ENCODE peak calls at places on chromosomes 1 and 21, in six cellular contexts. Q, K, O, A, V and C are unnamed samples. For H3K36me3 and H3K27me3, the result is how much of the 10 kb centered on the place peaks cover.

GRCh38 chr1:70627910-70628309 is 216.8 kb downstream of the CTH start:
- DNase-seq in V (no peak), K (no peak), Q (peak), A (no peak), O (no peak), C (no peak)

GRCh38 chr1:234975941-234976871 is 152.4 kb downstream of the TOMM20 start:
- DNase-seq in Q (no peak), V (no peak), A (peak), O (no peak), K (no peak), C (no peak)

GRCh38 chr1:236913371-236914037 is 90.7 kb downstream of the MT1HL1 start:
- DNase-seq in O (peak), V (no peak), A (no peak), K (no peak), Q (peak), C (no peak)

GRCh38 chr1:97094257-97094972 is 372.8 kb downstream of the PTBP2 start:
- DNase-seq in Q (peak), A (no peak), K (no peak), V (no peak), O (peak), C (no peak)

GRCh38 chr1:16117936-16118335 is 37.9 kb downstream of the EPHA2 start:
- DNase-seq in O (no peak), K (no peak), V (no peak), A (peak), Q (no peak), C (peak)

GRCh38 chr1:58454343-58454742 is 92.2 kb downstream of the OMA1 start:
- DNase-seq in K (no peak), A (no peak), V (no peak), Q (no peak), O (no peak), C (peak)

GRCh38 chr21:44290327-44291077 is 4.8 kb downstream of the AIRE start:
- DNase-seq in O (no peak), A (peak), K (no peak), Q (no peak), V (no peak), C (no peak)

GRCh38 chr1:27887215-27888035 is 15.1 kb downstream of the THEMIS2 start:
- DNase-seq in A (no peak), O (no peak), Q (no peak), K (no peak), V (no peak), C (no peak)

GRCh38 chr1:30008372-30008997 is 714.9 kb downstream of the MATN1 start:
- DNase-seq in K (no peak), Q (no peak), A (no peak), V (no peak), O (no peak), C (no peak)

GRCh38 chr1:220748091-220748934 is at the start of gene MTARC2:
- DNase-seq in K (peak), O (peak), V (peak), A (peak), Q (peak), C (peak)

GRCh38 chr1:118960026-118960561 is 28.0 kb downstream of the TBX15 start:
- DNase-seq in Q (no peak), V (no peak), A (no peak), K (no peak), O (no peak), C (no peak)

GRCh38 chr1:36352910-36353878 is 29.7 kb upstream of the EVA1B start:
- DNase-seq in V (no peak), A (no peak), Q (peak), O (no peak), K (no peak), C (no peak)

GRCh38 chr1:25081496-25081895 is 150.8 kb downstream of the SYF2 start:
- DNase-seq in Q (no peak), A (no peak), O (no peak), K (no peak), V (no peak), C (no peak)

GRCh38 chr1:87977145-87977544 is 648.5 kb downstream of the LMO4 start:
- DNase-seq in V (no peak), Q (no peak), K (no peak), A (no peak), O (no peak), C (no peak)

GRCh38 chr1:206445861-206446495 is 24.3 kb upstream of the IKBKE start:
- DNase-seq in A (no peak), K (no peak), Q (no peak), O (no peak), V (no peak), C (no peak)

GRCh38 chr1:170271430-170271829 is 125.7 kb downstream of the NTMT2 start:
- DNase-seq in V (no peak), Q (no peak), O (no peak), K (no peak), A (no peak), C (no peak)

GRCh38 chr1:103525114-103525606 is 339 bp upstream of the RNPC3 start:
- DNase-seq in V (no peak), A (no peak), O (peak), K (no peak), Q (peak), C (peak)

GRCh38 chr1:33714421-33714820 is 149.5 kb upstream of the HMGB4 start:
- DNase-seq in O (no peak), Q (no peak), A (no peak), K (no peak), V (no peak), C (no peak)

GRCh38 chr1:207808322-207808705 is 56.5 kb downstream of the CD46 start:
- DNase-seq in O (no peak), K (no peak), V (no peak), A (no peak), Q (no peak), C (peak)

GRCh38 chr1:226074046-226074445 is 11.5 kb downstream of the H3-3A start:
- DNase-seq in A (no peak), K (no peak), Q (no peak), V (no peak), O (no peak), C (no peak)

GRCh38 chr1:89994231-89994804 is 592 bp upstream of the ZNF326 start:
- DNase-seq in K (no peak), Q (no peak), O (peak), V (peak), A (peak), C (no peak)

GRCh38 chr21:44449473-44450363 is 5.6 kb upstream of the LRRC3 start:
- DNase-seq in O (no peak), Q (peak), V (peak), K (no peak), A (peak), C (peak)

GRCh38 chr21:45894891-45895777 is 86.4 kb upstream of the COL6A1 start:
- DNase-seq in A (peak), V (no peak), O (no peak), K (no peak), Q (no peak), C (no peak)

GRCh38 chr1:238377280-238377919 is 486.7 kb upstream of the ZP4 start:
- DNase-seq in Q (no peak), K (no peak), A (no peak), O (peak), V (no peak), C (no peak)

GRCh38 chr1:1307908-1308755 is at the start of the genes ACAP3 and PUSL1:
- DNase-seq in K (peak), V (peak), Q (peak), O (peak), A (peak), C (peak)

GRCh38 chr1:101198842-101199636 is 37.8 kb upstream of the S1PR1 start:
- DNase-seq in K (no peak), Q (no peak), V (no peak), O (no peak), A (no peak), C (no peak)

GRCh38 chr1:53370369-53370961 is 42.6 kb upstream of the LRP8 start:
- DNase-seq in O (no peak), K (no peak), A (no peak), Q (no peak), V (no peak), C (peak)

GRCh38 chr21:37868896-37869295 is 47.4 kb downstream of the KCNJ6 start:
- DNase-seq in O (peak), A (no peak), K (no peak), V (no peak), Q (peak), C (no peak)

GRCh38 chr1:172912765-172913260 is 137.9 kb downstream of the TNFSF18 start:
- DNase-seq in A (peak), O (peak), V (no peak), Q (no peak), K (no peak), C (no peak)

GRCh38 chr1:31371121-31371520 is 1.8 kb downstream of the FABP3 start:
- DNase-seq in Q (no peak), A (no peak), V (no peak), K (no peak), O (no peak), C (no peak)

GRCh38 chr1:167051907-167052306 is 38.3 kb downstream of the GPA33 start:
- DNase-seq in V (no peak), Q (no peak), K (no peak), O (no peak), A (no peak), C (no peak)

GRCh38 chr1:171438441-171438840 is 46.9 kb upstream of the PRRC2C start:
- DNase-seq in K (peak), V (peak), Q (peak), A (no peak), O (no peak), C (no peak)

GRCh38 chr1:153991151-153991472 is 550 bp downstream of the RPS27 start:
- DNase-seq in O (no peak), K (no peak), A (no peak), Q (no peak), V (no peak), C (no peak)

GRCh38 chr1:89670168-89670567 is 37.2 kb downstream of the LRRC8C start:
- DNase-seq in K (no peak), V (no peak), Q (peak), O (no peak), A (no peak), C (no peak)

GRCh38 chr1:73674945-73675561 is 522.9 kb downstream of the LRRIQ3 start:
- DNase-seq in Q (peak), V (no peak), O (peak), A (no peak), K (no peak), C (peak)

GRCh38 chr21:22346576-22346975 is 1348.4 kb downstream of the NCAM2 start:
- DNase-seq in O (no peak), A (no peak), K (no peak), Q (no peak), V (no peak), C (no peak)

DNA sequence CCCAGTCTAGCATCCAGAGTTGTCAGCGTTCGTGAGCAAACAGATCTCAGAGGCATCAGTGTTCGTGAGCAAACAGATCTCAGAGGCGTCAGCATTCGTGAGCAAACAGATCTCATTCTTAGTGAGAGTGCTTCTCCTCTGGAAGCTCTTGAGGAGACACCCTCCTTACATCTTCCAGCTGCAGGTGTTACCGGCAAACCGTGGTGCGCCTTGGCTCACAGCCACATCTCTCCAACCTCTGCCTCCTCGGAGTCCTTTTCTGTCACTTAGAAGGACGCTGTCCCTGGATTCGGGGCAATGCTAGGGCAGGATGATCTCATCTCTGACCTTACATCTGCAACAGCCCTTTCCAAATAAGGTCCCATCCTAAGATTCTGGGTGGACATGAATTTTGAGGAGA is 14.6 kb upstream of the UMODL1 start:
- DNase-seq in O (no peak), K (no peak), Q (peak), V (no peak), A (peak), C (no peak)
- H3K4me3 ChIP-seq in O (no peak), K (no peak), Q (no peak), V (no peak), A (no peak), C (no peak)

GRCh38 chr1:201990427-201990826 is 8.0 kb downstream of the RNPEP start:
- DNase-seq in K (no peak), O (no peak), Q (no peak), A (no peak), V (peak), C (no peak)
- H3K36me3 ChIP-seq in K (under half), O (under half), Q (under half), A (under half), V (half or more), C (under half)

GRCh38 chr1:7683521-7683920 is 87.6 kb upstream of the VAMP3 start:
- DNase-seq in K (no peak), A (peak), V (no peak), Q (no peak), O (no peak), C (no peak)
- H3K27me3 ChIP-seq in K (under half), A (under half), V (under half), Q (under half), O (under half), C (under half)

GRCh38 chr1:84810343-84810742 is 82.7 kb downstream of the LPAR3 start:
- DNase-seq in O (no peak), A (peak), V (no peak), K (no peak), Q (no peak), C (no peak)

GRCh38 chr1:84803604-84804003 is 89.4 kb downstream of the LPAR3 start:
- DNase-seq in K (no peak), Q (no peak), O (no peak), A (no peak), V (no peak), C (no peak)

DNA sequence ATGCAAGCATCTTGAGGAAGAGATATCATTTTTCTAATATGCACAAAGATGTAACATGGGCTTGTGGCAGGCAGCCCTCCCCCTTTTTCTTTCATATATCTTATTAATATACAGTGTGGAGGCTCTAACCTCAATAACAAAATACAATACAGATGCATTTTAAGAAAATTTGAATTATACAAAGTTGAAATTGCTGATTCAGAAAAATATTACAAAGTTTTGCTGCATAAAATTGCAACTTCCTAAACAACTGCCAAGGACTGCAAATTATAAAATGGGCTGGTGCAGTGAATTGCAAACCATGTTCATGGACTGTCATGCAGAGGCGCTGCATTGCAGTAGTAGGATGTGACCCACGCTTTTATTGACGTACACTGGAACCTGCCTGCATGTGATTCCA is 84.0 kb downstream of the LPAR3 start:
- DNase-seq in A (no peak), K (no peak), V (no peak), O (no peak), Q (no peak), C (no peak)
- H3K4me3 ChIP-seq in A (no peak), K (no peak), V (no peak), O (no peak), Q (no peak), C (no peak)

GRCh38 chr1:11143401-11143800 is 43.7 kb upstream of the EXOSC10 start:
- DNase-seq in A (no peak), V (no peak), Q (no peak), K (no peak), O (no peak), C (no peak)
- H3K36me3 ChIP-seq in A (under half), V (half or more), Q (under half), K (under half), O (under half), C (under half)

GRCh38 chr1:38784452-38785284 is 74.9 kb downstream of the RRAGC start:
- DNase-seq in Q (peak), A (no peak), K (no peak), V (no peak), O (no peak), C (no peak)
- H3K27me3 ChIP-seq in Q (under half), A (half or more), K (under half), V (half or more), O (under half), C (under half)

GRCh38 chr1:21689531-21690165 is 20.5 kb upstream of the RAP1GAP start:
- DNase-seq in O (no peak), A (no peak), K (no peak), Q (peak), V (no peak), C (no peak)

GRCh38 chr1:21687081-21687529 is 17.9 kb upstream of the RAP1GAP start:
- DNase-seq in K (no peak), V (no peak), O (no peak), A (no peak), Q (peak), C (no peak)

GRCh38 chr1:21681426-21681825 is 12.3 kb upstream of the RAP1GAP start:
- DNase-seq in Q (no peak), K (no peak), V (no peak), A (no peak), O (no peak), C (no peak)

GRCh38 chr1:21680918-21681317 is 11.8 kb upstream of the RAP1GAP start:
- DNase-seq in V (no peak), A (no peak), K (no peak), Q (peak), O (no peak), C (no peak)

GRCh38 chr1:21685944-21686678 is 17.0 kb upstream of the RAP1GAP start:
- DNase-seq in V (no peak), O (no peak), Q (no peak), A (no peak), K (no peak), C (no peak)
- H3K4me3 ChIP-seq in V (no peak), O (no peak), Q (no peak), A (no peak), K (no peak), C (no peak)

DNA sequence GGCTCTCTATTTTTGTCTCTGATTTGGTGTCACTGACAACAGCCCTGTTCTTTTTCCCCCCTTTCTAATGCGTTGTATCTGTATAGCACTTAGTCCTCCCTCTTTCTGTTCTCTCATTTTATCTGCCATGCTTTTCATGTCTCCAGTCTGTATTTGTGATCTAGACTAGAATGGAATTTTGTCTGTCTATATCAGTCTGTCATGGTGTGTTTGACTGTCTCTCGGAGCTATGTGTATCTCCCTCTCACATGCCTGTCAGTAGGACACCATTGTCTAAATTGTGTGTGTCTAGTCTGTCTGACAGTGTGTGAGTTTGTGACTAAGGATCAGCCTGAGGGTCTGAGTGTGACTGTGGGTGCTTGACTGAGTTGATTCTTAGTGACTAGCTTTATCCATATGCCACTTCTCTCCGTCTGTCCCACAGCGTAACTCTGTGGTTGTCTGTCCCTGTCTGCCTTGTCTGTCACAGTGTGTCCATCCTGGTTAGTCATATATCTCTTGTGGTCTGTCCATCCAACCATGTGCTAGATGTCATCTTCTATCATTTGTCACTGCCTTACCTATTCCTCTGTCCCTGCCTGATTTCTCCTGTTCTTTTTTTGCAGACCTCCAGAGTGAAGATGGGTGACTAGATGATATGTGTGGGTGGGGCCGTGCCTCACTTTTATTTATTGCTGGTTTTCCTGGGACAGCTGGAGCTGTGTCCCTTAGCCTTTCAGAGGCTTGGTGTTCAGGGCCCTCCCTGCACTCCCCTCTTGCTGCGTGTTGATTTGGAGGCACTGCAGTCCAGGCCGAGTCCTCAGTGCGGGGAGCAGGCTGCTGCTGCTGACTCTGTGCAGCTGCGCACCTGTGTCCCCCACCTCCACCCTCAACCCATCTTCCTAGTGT is 1.4 kb upstream of the B4GALT2 start:
- DNase-seq in O (no peak), Q (no peak), V (no peak), A (peak), K (no peak), C (no peak)
- H3K36me3 ChIP-seq in O (under half), Q (under half), V (under half), A (under half), K (under half), C (under half)

GRCh38 chr1:184513421-184513820 is 126.6 kb downstream of the C1orf21 start:
- DNase-seq in V (no peak), A (no peak), K (no peak), O (peak), Q (peak), C (no peak)
- H3K27me3 ChIP-seq in V (under half), A (under half), K (under half), O (under half), Q (under half), C (under half)